ENCODE peak calls at places on chromosomes 3 and 15, in eight cellular contexts. P, Z, G, E, T, L, H and Y are unnamed samples.

GRCh38 chr3:117589454-117589853 is 879.9 kb downstream of the TUSC7 start:
- DNase-seq in Z (no peak), G (no peak), E (peak; percentile 8), L (no peak), T (no peak), P (no peak), H (no peak), Y (peak; percentile 4)

GRCh38 chr15:52730163-52730562 is 51.0 kb upstream of the ATOSA start:
- DNase-seq in E (no peak), Z (no peak), G (peak; percentile 55), H (no peak), P (no peak), T (no peak), L (no peak), Y (no peak)

GRCh38 chr3:10357592-10358308 is 36.8 kb upstream of the SEC13 start:
- DNase-seq in H (no peak), E (no peak), Z (no peak), T (no peak), P (no peak), G (no peak), L (peak; percentile 50), Y (no peak)

GRCh38 chr15:73691398-73691797 is 7.2 kb downstream of the CD276 start:
- DNase-seq in H (no peak), L (peak; percentile 71), T (no peak), G (no peak), E (peak; percentile 65), P (no peak), Z (no peak), Y (no peak)

GRCh38 chr15:84862214-84862975 is 22.1 kb upstream of the SLC28A1 start:
- DNase-seq in Z (no peak), G (no peak), E (no peak), H (no peak), L (no peak), T (no peak), P (no peak), Y (no peak)

GRCh38 chr3:187169231-187169960 is 27.9 kb upstream of the RTP1 start:
- DNase-seq in Z (no peak), G (no peak), E (no peak), P (no peak), L (no peak), T (no peak), H (no peak), Y (no peak)

GRCh38 chr15:59691194-59691805 is 2.2 kb upstream of the BNIP2 start:
- DNase-seq in P (peak; percentile 49), L (no peak), H (no peak), G (peak; percentile 67), T (peak; percentile 8), Z (peak; percentile 23), E (peak; percentile 43), Y (no peak)

GRCh38 chr3:142288032-142288638 is 62.8 kb upstream of the GK5 start:
- DNase-seq in Z (no peak), H (no peak), G (no peak), P (no peak), E (no peak), T (no peak), L (no peak), Y (no peak)

GRCh38 chr15:53869044-53869805 is 109.0 kb upstream of the UNC13C start:
- DNase-seq in G (no peak), H (no peak), T (no peak), Z (peak; percentile 7), P (no peak), E (peak; percentile 10), L (no peak), Y (no peak)

GRCh38 chr3:172303181-172303580 is 145.1 kb downstream of the GHSR start:
- DNase-seq in P (no peak), T (no peak), G (no peak), Z (no peak), H (no peak), E (no peak), L (no peak), Y (no peak)

GRCh38 chr15:47182818-47183217 is 534.5 kb upstream of the SEMA6D start:
- DNase-seq in H (no peak), Z (no peak), L (no peak), G (no peak), T (no peak), P (no peak), E (no peak), Y (no peak)

GRCh38 chr3:50616770-50617095 is 218 bp upstream of the MAPKAPK3 start:
- DNase-seq in L (peak; percentile 95), E (peak; percentile 85), Z (peak; percentile 91), P (peak; percentile 94), T (peak; percentile 94), H (peak; percentile 91), G (peak; percentile 95), Y (peak; percentile 82)

GRCh38 chr3:39147711-39148115 is 5.7 kb downstream of the CSRNP1 start:
- DNase-seq in H (no peak), G (peak; percentile 67), T (no peak), Z (no peak), P (peak; percentile 27), L (no peak), E (peak; percentile 19), Y (no peak)

GRCh38 chr3:141680620-141681389 is 57.3 kb upstream of the RNF7 start:
- DNase-seq in L (peak; percentile 47), T (no peak), E (no peak), P (no peak), H (no peak), Z (no peak), G (no peak), Y (no peak)

GRCh38 chr3:72452745-72453144 is 395.5 kb downstream of the SHQ1 start:
- DNase-seq in G (no peak), P (no peak), H (peak; percentile 58), Z (no peak), L (no peak), E (no peak), T (no peak), Y (no peak)

GRCh38 chr3:162007722-162008121 is 511.1 kb downstream of the OTOL1 start:
- DNase-seq in T (no peak), Z (no peak), H (no peak), L (no peak), G (no peak), P (no peak), E (no peak), Y (no peak)